ENCODE peak calls at places on chromosomes 16 and 17, in seven cellular contexts. O, Z, D, N, S, F and E are unnamed samples.

GRCh38 chr17:2192367-2193028 is 111.1 kb downstream of the SMG6 start:
- DNase-seq in F (peak), O (peak), Z (peak), N (no peak), D (no peak), S (peak), E (peak)

GRCh38 chr16:12964466-12964865 is 63.1 kb downstream of the SHISA9 start:
- DNase-seq in S (no peak), D (no peak), O (no peak), Z (no peak), N (no peak), F (peak), E (no peak)

GRCh38 chr17:55462711-55463110 is 41.1 kb upstream of the MMD start:
- DNase-seq in Z (no peak), N (no peak), D (no peak), F (no peak), O (no peak), S (no peak), E (no peak)

GRCh38 chr17:18999911-19000310 is 4.7 kb downstream of the FAM83G start:
- DNase-seq in Z (no peak), S (no peak), N (no peak), F (no peak), O (no peak), D (no peak), E (no peak)

GRCh38 chr16:35431829-35432663 is 1972.6 kb downstream of the TP53TG3F start:
- DNase-seq in D (no peak), O (no peak), F (no peak), S (no peak), Z (no peak), N (no peak), E (peak)

GRCh38 chr17:78019367-78019975 is 61.0 kb downstream of the TNRC6C start:
- DNase-seq in O (no peak), N (no peak), D (no peak), S (peak), Z (no peak), F (peak), E (peak)

GRCh38 chr16:22355487-22355908 is 18.9 kb downstream of the CDR2 start:
- DNase-seq in Z (no peak), F (no peak), N (no peak), D (no peak), S (no peak), O (no peak), E (no peak)

GRCh38 chr16:21071741-21072140 is 78.9 kb downstream of the DNAH3 start:
- DNase-seq in S (no peak), F (no peak), D (no peak), O (no peak), Z (no peak), N (no peak), E (no peak)

GRCh38 chr16:50752481-50753235 is 10.8 kb downstream of the CYLD start:
- DNase-seq in D (no peak), N (no peak), S (no peak), F (no peak), O (no peak), Z (no peak), E (no peak)

GRCh38 chr16:11005611-11005975 is 61.2 kb downstream of the CLEC16A start:
- DNase-seq in Z (no peak), O (no peak), D (no peak), N (no peak), S (peak), F (peak), E (peak)

GRCh38 chr17:2058521-2059124 is 3.7 kb downstream of the HIC1 start:
- DNase-seq in Z (peak), O (peak), D (no peak), N (peak), S (peak), F (no peak), E (no peak)

GRCh38 chr16:21162661-21163151 is 4.2 kb downstream of the LDAF1 start:
- DNase-seq in D (no peak), S (peak), O (no peak), N (no peak), Z (no peak), F (peak), E (no peak)